ENCODE peak calls at places on chromosomes 2 and 18, in six cellular contexts. R is stimulated activated naive B cell treated with anti-CD40 and anti-IgM and Interleukin-4, amounts not matched to agents 10 μg/mL and 1 μg/mL and 100 μg/mL, for 72 hours; Q is lower leg skin; O is COR-L47; I is stimulated activated CD8-positive, alpha-beta memory T cell treated with anti-CD3 and anti-CD28 coated beads, Interleukin-7, amount 100 ng/mL, for 1 hour; C is GM13976. J is an unnamed sample.

GRCh38 chr2:169491378-169491777 is 12.1 kb downstream of the BBS5 start:
- DNase-seq in R (no peak), Q (no peak), O (no peak), I (no peak), C (no peak), J (no peak)

GRCh38 chr2:101580528-101580927 is 105.6 kb upstream of the RFX8 start:
- DNase-seq in R (no peak), Q (no peak), O (no peak), I (no peak), C (no peak), J (no peak)

GRCh38 chr2:181005809-181006208 is 25.4 kb downstream of the UBE2E3 start:
- DNase-seq in R (no peak), Q (no peak), O (no peak), I (no peak), C (no peak), J (no peak)

GRCh38 chr18:73101977-73102376 is 234.2 kb upstream of the NETO1 start:
- DNase-seq in R (no peak), Q (no peak), O (no peak), I (no peak), C (no peak), J (no peak)

GRCh38 chr2:144516981-144517824 is 2.7 kb downstream of the ZEB2 start:
- DNase-seq in R (peak; percentile 64), Q (peak; percentile 92), O (peak; percentile 36), I (no peak), C (peak; percentile 68), J (no peak)

GRCh38 chr18:54647176-54647575 is 56.1 kb downstream of the DYNAP start:
- DNase-seq in R (no peak), Q (no peak), O (peak; percentile 22), I (no peak), C (peak; percentile 18), J (no peak)

GRCh38 chr2:109348645-109349554 is 219.9 kb downstream of the SH3RF3 start:
- DNase-seq in R (no peak), Q (peak; percentile 74), O (peak; percentile 31), I (peak; percentile 16), C (peak; percentile 37), J (no peak)

GRCh38 chr2:160956243-160956802 is 203.9 kb upstream of the TANK start:
- DNase-seq in R (no peak), Q (peak; percentile 90), O (no peak), I (no peak), C (no peak), J (no peak)

GRCh38 chr2:132588576-132588975 is 81.4 kb downstream of the LYPD1 start:
- DNase-seq in R (no peak), Q (no peak), O (no peak), I (no peak), C (no peak), J (no peak)

GRCh38 chr2:116510117-116510671 is 1304.3 kb upstream of the DDX18 start:
- DNase-seq in R (no peak), Q (no peak), O (peak; percentile 73), I (no peak), C (peak; percentile 2), J (no peak)

GRCh38 chr2:207337234-207338219 is 171.8 kb upstream of the KLF7 start:
- DNase-seq in R (no peak), Q (no peak), O (no peak), I (no peak), C (no peak), J (no peak)

J was measured in cerebellar nuclear complex.